ENCODE peak calls at places on chromosome 6, in nine cellular contexts. U is hepatocyte, G is gastrocnemius medialis, I is heart left ventricle, Y is breast epithelium, R is small intestine, E is IMR-90, F is mesendoderm, C is GM23248. W is an unnamed sample. For H3K36me3, the result is how much of the 10 kb centered on the place peaks cover.

GRCh38 chr6:56863366-56863765 is 91.5 kb upstream of the BEND6 start:
- DNase-seq in U (peak), G (no peak), I (no peak), Y (no peak), R (no peak), E (peak), F (no peak), C (peak), W (no peak)

GRCh38 chr6:52361945-52362442 is at the start of gene PAQR8:
- DNase-seq in U (peak), G (peak), I (peak), Y (peak), R (peak), E (peak), F (peak), C (peak), W (peak)

GRCh38 chr6:32836873-32837272 is 1.7 kb downstream of the TAP2 start:
- DNase-seq in U (no peak), G (no peak), I (no peak), Y (no peak), R (peak), E (no peak), F (no peak), C (no peak), W (no peak)

GRCh38 chr6:126033696-126034095 is 47.4 kb downstream of the TRMT11 start:
- DNase-seq in U (peak), G (no peak), I (peak), Y (no peak), R (peak), E (peak), F (peak), C (peak), W (no peak)

GRCh38 chr6:159375014-159375413 is 205.8 kb downstream of the FNDC1 start:
- DNase-seq in U (no peak), G (no peak), I (no peak), Y (no peak), R (no peak), E (no peak), F (no peak), C (no peak), W (no peak)

GRCh38 chr6:8990075-8990474 is 554.7 kb upstream of the SLC35B3 start:
- DNase-seq in U (no peak), G (no peak), I (no peak), Y (no peak), R (no peak), E (no peak), F (no peak), C (no peak), W (no peak)

GRCh38 chr6:80003841-80004198 is 629 bp upstream of the TTK start:
- DNase-seq in U (no peak), G (no peak), I (peak), Y (no peak), R (peak), E (no peak), F (no peak), C (no peak), W (no peak)

GRCh38 chr6:156348376-156348775 is 428.8 kb upstream of the ARID1B start:
- DNase-seq in U (no peak), G (no peak), I (no peak), Y (no peak), R (no peak), E (peak), F (no peak), C (no peak), W (no peak)

GRCh38 chr6:159079367-159079766 is 34.6 kb upstream of the TAGAP start:
- DNase-seq in U (no peak), G (no peak), I (no peak), Y (no peak), R (no peak), E (no peak), F (no peak), C (no peak), W (no peak)

GRCh38 chr6:90436403-90436802 is 139.8 kb upstream of the BACH2 start:
- DNase-seq in U (no peak), G (no peak), I (no peak), Y (no peak), R (no peak), E (no peak), F (no peak), C (no peak), W (no peak)

GRCh38 chr6:108755257-108756240 is 92.7 kb upstream of the ARMC2 start:
- DNase-seq in U (no peak), G (no peak), I (no peak), Y (no peak), R (no peak), E (peak), F (no peak), C (peak), W (no peak)

GRCh38 chr6:107080036-107080435 is 35.3 kb downstream of the BEND3 start:
- DNase-seq in U (no peak), G (no peak), I (no peak), Y (no peak), R (no peak), E (no peak), F (peak), C (no peak), W (no peak)

GRCh38 chr6:8627085-8627861 is 191.9 kb upstream of the SLC35B3 start:
- DNase-seq in U (peak), G (no peak), I (no peak), Y (no peak), R (no peak), E (no peak), F (no peak), C (peak), W (no peak)

GRCh38 chr6:2579241-2579761 is 171.4 kb downstream of the MYLK4 start:
- DNase-seq in U (peak), G (no peak), I (peak), Y (no peak), R (no peak), E (peak), F (no peak), C (peak), W (peak)

GRCh38 chr6:137471497-137471896 is 22.7 kb downstream of the OLIG3 start:
- DNase-seq in U (no peak), G (no peak), I (no peak), Y (no peak), R (no peak), E (no peak), F (no peak), C (no peak), W (no peak)

GRCh38 chr6:21586300-21586699 is 7.3 kb upstream of the SOX4 start:
- DNase-seq in U (no peak), G (no peak), I (no peak), Y (no peak), R (no peak), E (no peak), F (no peak), C (no peak), W (no peak)
- H3K4me3 ChIP-seq in U (no peak), G (no peak), I (no peak), Y (no peak), R (no peak), E (no peak), F (no peak), C (no peak), W (peak)

GRCh38 chr6:144332177-144332576 is 47.0 kb downstream of the UTRN start:
- DNase-seq in U (no peak), G (no peak), I (no peak), Y (no peak), R (no peak), E (no peak), F (no peak), C (no peak), W (no peak)
- H3K27ac ChIP-seq in U (no peak), G (no peak), I (no peak), Y (peak), R (no peak), E (no peak), F (no peak), C (no peak), W (no peak)

GRCh38 chr6:31692886-31693285 is 10.2 kb downstream of the ABHD16A start:
- DNase-seq in U (no peak), G (no peak), I (no peak), Y (no peak), R (no peak), E (no peak), F (no peak), C (no peak), W (no peak)
- H3K36me3 ChIP-seq in U (under half), G (half or more), I (half or more), Y (under half), R (under half), E (half or more), F (under half), C (under half), W (half or more)

DNA sequence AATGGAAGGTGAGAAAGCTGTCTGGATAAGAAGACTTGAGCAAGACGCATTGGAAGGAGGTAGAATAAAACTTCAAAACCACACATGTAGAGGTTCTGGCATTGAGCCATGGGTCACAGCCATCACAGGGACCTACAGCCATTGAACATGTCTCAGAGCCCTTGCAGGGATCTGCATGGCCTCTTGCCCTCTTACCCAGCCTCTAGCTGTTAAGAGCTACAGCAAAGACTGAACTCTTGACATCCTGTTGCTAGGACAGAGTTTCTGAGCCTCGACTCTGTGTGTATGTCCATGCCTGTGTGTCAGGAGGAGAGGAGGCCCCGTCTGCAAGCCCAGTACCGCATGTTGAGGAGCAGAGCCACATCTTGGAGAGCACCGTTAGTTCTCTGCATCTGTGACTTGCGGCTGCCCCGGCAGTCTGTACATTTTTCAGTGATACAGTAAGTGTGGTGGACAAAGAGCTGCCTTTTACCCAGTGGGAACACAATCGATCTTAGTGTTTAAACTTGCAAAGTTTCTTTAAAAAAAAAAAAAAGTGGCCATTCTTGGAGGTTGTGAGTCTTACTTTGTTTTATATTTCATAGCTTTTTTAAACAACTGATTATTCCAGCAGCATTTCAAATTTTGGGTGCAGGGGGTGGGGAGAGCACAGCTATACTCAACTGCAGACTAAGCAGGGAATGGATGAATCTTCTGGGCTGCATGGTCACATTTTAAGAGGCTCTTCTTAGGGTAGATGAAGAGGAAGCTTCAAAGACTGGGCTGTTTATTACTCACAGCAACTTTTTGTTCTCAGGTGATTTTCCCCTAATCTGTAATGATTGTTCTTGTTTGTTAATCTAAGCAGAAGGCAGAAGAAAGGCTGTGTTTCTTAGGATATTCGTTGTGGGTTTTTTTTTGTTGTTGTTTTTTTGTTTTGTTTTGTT is 88.5 kb downstream of the TBC1D7 start:
- DNase-seq in U (no peak), G (no peak), I (no peak), Y (no peak), R (no peak), E (peak), F (no peak), C (no peak), W (no peak)
- H3K4me3 ChIP-seq in U (no peak), G (no peak), I (no peak), Y (no peak), R (no peak), E (no peak), F (no peak), C (no peak), W (no peak)

DNA sequence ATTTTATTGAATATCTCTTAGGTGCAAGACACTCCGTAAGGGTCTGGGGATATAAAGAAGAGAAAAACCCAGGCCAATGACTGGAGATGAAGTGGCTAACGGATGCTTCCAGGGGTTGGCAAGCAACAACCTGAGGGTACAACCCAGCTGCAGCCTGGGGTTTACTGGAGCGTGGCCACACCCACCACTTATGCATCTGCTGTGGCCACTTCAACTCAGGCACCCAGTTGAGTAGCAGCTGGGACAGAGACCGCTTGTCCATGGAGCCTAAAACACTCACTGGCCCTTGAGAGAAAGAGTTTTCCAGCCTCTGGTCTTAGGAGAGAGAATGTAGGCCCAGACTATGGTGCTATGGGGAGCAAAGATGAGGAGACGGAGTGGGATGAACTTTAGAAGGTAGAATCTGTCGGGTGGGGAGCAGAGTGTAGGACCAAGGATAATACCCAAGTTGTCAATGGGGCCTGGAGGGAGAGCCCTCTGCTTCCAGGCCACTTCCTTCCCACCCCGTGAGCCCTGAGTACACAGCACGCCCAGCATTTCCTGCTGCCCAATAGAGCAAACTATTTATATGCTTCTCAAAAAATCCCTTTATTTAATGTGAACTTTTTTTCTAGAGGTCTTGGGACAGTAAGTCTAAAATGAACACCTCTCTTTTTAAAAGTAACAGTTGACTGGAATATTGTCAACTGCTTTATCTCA is 46.8 kb upstream of the PXDC1 start:
- DNase-seq in U (no peak), G (no peak), I (no peak), Y (no peak), R (no peak), E (no peak), F (no peak), C (no peak), W (no peak)
- H3K27ac ChIP-seq in U (peak), G (no peak), I (peak), Y (peak), R (peak), E (peak), F (no peak), C (peak), W (peak)

GRCh38 chr6:47621838-47622449 is 76.4 kb upstream of the ADGRF4 start:
- DNase-seq in U (no peak), G (no peak), I (no peak), Y (no peak), R (no peak), E (no peak), F (no peak), C (no peak), W (no peak)
- H3K36me3 ChIP-seq in U (under half), G (under half), I (under half), Y (under half), R (under half), E (under half), F (under half), C (under half), W (half or more)

W was measured in left ventricle myocardium inferior.